ENCODE peak calls at places on chromosomes 11 and 22, in five cellular contexts. R is colonic mucosa, D is hepatocyte, I is PC-3, T is adipocyte. X is an unnamed sample. For H3K27me3, the result is how much of the 10 kb centered on the place peaks cover.

GRCh38 chr22:40533712-40534378 is 102.7 kb downstream of the MRTFA start:
- DNase-seq in T (peak), R (no peak), I (peak), D (peak), X (no peak)

GRCh38 chr22:44729391-44730012 is 22.9 kb upstream of the ARHGAP8 start:
- DNase-seq in I (no peak), D (peak), R (no peak), T (no peak), X (peak)

GRCh38 chr22:38505595-38506117 is 455 bp downstream of the DDX17 start:
- DNase-seq in T (peak), I (peak), D (peak), R (peak), X (peak)

GRCh38 chr22:38313384-38313955 is 3.8 kb downstream of the CSNK1E start:
- DNase-seq in R (peak), I (peak), T (peak), D (peak), X (peak)

GRCh38 chr22:31179345-31179744 is 19.4 kb downstream of the RNF185 start:
- DNase-seq in R (peak), I (peak), T (peak), D (no peak), X (no peak)

GRCh38 chr11:57659669-57660068 is 2.1 kb downstream of the CLP1 start:
- DNase-seq in R (no peak), D (no peak), I (no peak), T (no peak), X (no peak)

GRCh38 chr11:101915811-101916291 is 471 bp downstream of the ANGPTL5 start:
- DNase-seq in D (peak), T (peak), R (no peak), I (peak), X (no peak)

GRCh38 chr11:117037279-117037951 is 60.8 kb downstream of the SIK3 start:
- DNase-seq in R (no peak), I (no peak), T (no peak), D (no peak), X (no peak)

GRCh38 chr11:61473370-61474025 is 35.1 kb upstream of the LRRC10B start:
- DNase-seq in D (no peak), R (peak), I (no peak), T (peak), X (no peak)

GRCh38 chr22:38172489-38173155 is 9.0 kb downstream of the PLA2G6 start:
- DNase-seq in I (peak), R (peak), T (no peak), D (no peak), X (peak)

GRCh38 chr11:34542085-34542484 is 28.5 kb upstream of the ELF5 start:
- DNase-seq in R (no peak), T (no peak), D (no peak), I (no peak), X (no peak)

GRCh38 chr11:60905551-60906113 is 753 bp downstream of the PRPF19 start:
- DNase-seq in R (peak), T (peak), D (peak), I (peak), X (no peak)

GRCh38 chr11:9498457-9499078 is 37.8 kb downstream of the ZNF143 start:
- DNase-seq in D (no peak), T (no peak), R (no peak), I (no peak), X (no peak)

GRCh38 chr22:46995501-46996360 is 233.3 kb downstream of the TBC1D22A start:
- DNase-seq in T (no peak), I (no peak), D (no peak), R (no peak), X (no peak)

GRCh38 chr22:36644333-36644757 is 59.2 kb downstream of the CACNG2 start:
- DNase-seq in T (peak), R (peak), I (peak), D (peak), X (no peak)

GRCh38 chr22:27783436-27784098 is 18.0 kb downstream of the MN1 start:
- DNase-seq in T (peak), I (no peak), D (no peak), R (no peak), X (no peak)

GRCh38 chr11:48025983-48026340 is 45.6 kb downstream of the PTPRJ start:
- DNase-seq in I (no peak), R (no peak), T (no peak), D (no peak), X (no peak)

GRCh38 chr22:28894793-28895192 is 11.4 kb downstream of the ZNRF3 start:
- DNase-seq in T (no peak), I (no peak), R (no peak), D (no peak), X (no peak)

GRCh38 chr11:64396079-64396591 is 37.2 kb downstream of the RPS6KA4 start:
- DNase-seq in T (peak), R (no peak), I (no peak), D (peak), X (no peak)

GRCh38 chr11:6357222-6357621 is 33.1 kb upstream of the SMPD1 start:
- DNase-seq in D (peak), R (peak), I (peak), T (peak), X (peak)

DNA sequence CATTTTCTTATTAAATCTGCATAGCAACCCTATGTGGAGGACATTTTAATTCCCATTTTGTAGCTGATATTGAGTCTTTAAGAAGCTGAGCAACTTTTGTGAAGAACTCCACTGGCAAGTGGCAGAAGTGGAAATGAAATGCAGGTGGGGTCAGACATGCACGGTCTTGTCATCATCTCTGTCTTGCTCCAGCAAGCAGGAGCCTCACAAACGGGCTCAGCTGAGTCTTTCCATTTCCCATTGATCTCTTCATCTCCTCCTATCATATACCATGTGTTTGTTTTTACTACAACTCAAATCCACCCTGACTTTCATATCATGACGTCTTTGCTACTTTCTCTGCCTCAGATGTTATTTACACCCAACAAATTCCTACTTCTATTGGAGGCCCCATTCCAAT is 97.9 kb upstream of the TENM4 start:
- DNase-seq in I (no peak), T (no peak), D (no peak), R (no peak), X (no peak)
- H3K27me3 ChIP-seq in I (under half), T (under half), D (under half), R (under half), X (under half)

DNA sequence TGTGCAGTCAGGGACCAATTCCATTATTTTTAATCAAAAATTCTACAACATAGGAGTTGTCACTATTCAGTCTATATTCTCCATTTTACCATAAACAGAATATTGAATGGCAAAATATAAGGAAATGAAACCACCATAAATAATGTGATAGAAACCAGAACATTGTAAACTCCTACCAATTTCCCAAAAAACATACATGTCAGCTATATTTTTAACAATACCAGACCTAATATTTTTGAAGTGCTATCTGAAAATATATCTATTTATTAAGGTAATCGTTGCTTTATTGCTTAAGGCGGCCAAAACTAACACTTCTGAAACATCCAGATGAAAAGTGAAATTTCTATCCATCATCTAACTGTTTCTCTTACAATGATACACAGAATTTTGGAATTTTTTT is 123.0 kb upstream of the C11orf58 start:
- DNase-seq in D (no peak), T (no peak), R (no peak), I (no peak), X (no peak)
- H3K27me3 ChIP-seq in D (under half), T (half or more), R (under half), I (half or more), X (under half)

GRCh38 chr22:22141031-22141430 is 103.6 kb upstream of the VPREB1 start:
- DNase-seq in I (no peak), T (no peak), R (no peak), D (no peak), X (no peak)
- H3K27me3 ChIP-seq in I (half or more), T (under half), R (under half), D (under half), X (under half)

GRCh38 chr11:124840666-124841065 is 24.6 kb upstream of the ROBO3 start:
- DNase-seq in R (no peak), T (no peak), I (no peak), D (no peak), X (no peak)
- H3K27me3 ChIP-seq in R (half or more), T (half or more), I (half or more), D (half or more), X (under half)

GRCh38 chr11:606245-606644 is 9.5 kb downstream of the IRF7 start:
- DNase-seq in T (no peak), D (no peak), R (no peak), I (peak), X (peak)

GRCh38 chr11:605286-606129 is 10.2 kb downstream of the IRF7 start:
- DNase-seq in T (no peak), D (no peak), I (no peak), R (no peak), X (no peak)

GRCh38 chr11:601573-602245 is 14.0 kb downstream of the IRF7 start:
- DNase-seq in T (no peak), R (no peak), I (no peak), D (no peak), X (no peak)

GRCh38 chr11:607020-607780 is 8.6 kb downstream of the IRF7 start:
- DNase-seq in T (no peak), I (no peak), D (no peak), R (no peak), X (peak)

DNA sequence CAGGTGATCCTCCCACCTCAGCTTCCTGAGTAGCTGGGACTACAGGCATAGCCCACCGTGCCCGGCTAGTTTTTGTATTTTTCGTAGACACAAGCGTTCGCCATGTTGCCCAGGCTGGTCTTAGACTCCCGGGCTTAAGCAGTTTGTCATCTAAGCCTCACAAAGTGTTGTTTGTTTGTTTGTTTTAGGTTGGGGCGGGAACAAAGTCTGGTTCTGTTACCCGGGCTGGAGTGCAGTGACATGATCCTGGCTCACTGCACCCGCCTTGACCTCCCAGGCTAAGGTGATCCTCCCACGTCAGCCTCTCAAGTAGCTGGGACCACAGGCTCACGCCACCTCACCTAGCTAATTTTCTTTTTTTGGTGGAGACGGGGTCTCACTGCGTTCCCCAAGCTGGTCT is 12.6 kb downstream of the IRF7 start:
- DNase-seq in T (no peak), R (no peak), D (no peak), I (no peak), X (no peak)
- H3K27me3 ChIP-seq in T (under half), R (under half), D (under half), I (under half), X (under half)

GRCh38 chr22:43262990-43263644 is 76.2 kb upstream of the TTLL12 start:
- DNase-seq in R (no peak), T (no peak), D (peak), I (no peak), X (peak)
- H3K27me3 ChIP-seq in R (under half), T (half or more), D (under half), I (half or more), X (under half)

X was measured in ovary.